ENCODE peak calls at places on chromosomes 2 and 18, in six cellular contexts. One of them, this sample, is unnamed.

GRCh38 chr18:5879479-5879882 is 15.8 kb downstream of the TMEM200C start:
- DNase-seq in K562: peak
- DNase-seq in GM12878: no peak
- DNase-seq in GM12892: no peak
- DNase-seq in H1: no peak
- DNase-seq in HepG2: peak
- DNase-seq in this sample: no peak

GRCh38 chr2:226904592-226904991 is 68.7 kb downstream of the RHBDD1 start:
- DNase-seq in GM12878: no peak
- DNase-seq in K562: no peak
- DNase-seq in GM12892: no peak
- DNase-seq in H1: no peak
- DNase-seq in HepG2: no peak
- DNase-seq in this sample: no peak

GRCh38 chr2:234081970-234082822 is 31.7 kb downstream of the SPP2 start:
- DNase-seq in GM12878: no peak
- DNase-seq in HepG2: peak
- DNase-seq in H1: no peak
- DNase-seq in K562: no peak
- DNase-seq in GM12892: no peak
- DNase-seq in this sample: no peak

GRCh38 chr2:159936471-159936870 is 125.9 kb downstream of the PLA2R1 start:
- DNase-seq in K562: peak
- DNase-seq in GM12892: no peak
- DNase-seq in H1: no peak
- DNase-seq in HepG2: no peak
- DNase-seq in GM12878: no peak
- DNase-seq in this sample: no peak

GRCh38 chr18:34467059-34467458 is 242.3 kb upstream of the NOL4 start:
- DNase-seq in HepG2: no peak
- DNase-seq in K562: no peak
- DNase-seq in GM12892: no peak
- DNase-seq in H1: no peak
- DNase-seq in GM12878: peak
- DNase-seq in this sample: no peak

GRCh38 chr2:186687774-186688173 is 6.1 kb upstream of the FAM171B start:
- DNase-seq in K562: no peak
- DNase-seq in GM12892: no peak
- DNase-seq in GM12878: no peak
- DNase-seq in HepG2: no peak
- DNase-seq in H1: no peak
- DNase-seq in this sample: no peak

GRCh38 chr2:187310696-187311095 is 137.4 kb downstream of the CALCRL start:
- DNase-seq in HepG2: no peak
- DNase-seq in H1: no peak
- DNase-seq in GM12892: no peak
- DNase-seq in K562: no peak
- DNase-seq in GM12878: no peak
- DNase-seq in this sample: no peak

GRCh38 chr2:120879401-120880295 is 144.0 kb downstream of the GLI2 start:
- DNase-seq in K562: no peak
- DNase-seq in GM12878: no peak
- DNase-seq in HepG2: no peak
- DNase-seq in GM12892: no peak
- DNase-seq in H1: no peak
- DNase-seq in this sample: no peak

GRCh38 chr2:176582990-176583481 is 313.8 kb downstream of the MTX2 start:
- DNase-seq in GM12892: no peak
- DNase-seq in HepG2: peak
- DNase-seq in H1: no peak
- DNase-seq in GM12878: no peak
- DNase-seq in K562: no peak
- DNase-seq in this sample: no peak

GRCh38 chr2:241959751-241960269 is 90.3 kb downstream of the RTP5 start:
- DNase-seq in HepG2: no peak
- DNase-seq in K562: no peak
- DNase-seq in H1: no peak
- DNase-seq in GM12892: no peak
- DNase-seq in GM12878: no peak
- DNase-seq in this sample: no peak

DNA sequence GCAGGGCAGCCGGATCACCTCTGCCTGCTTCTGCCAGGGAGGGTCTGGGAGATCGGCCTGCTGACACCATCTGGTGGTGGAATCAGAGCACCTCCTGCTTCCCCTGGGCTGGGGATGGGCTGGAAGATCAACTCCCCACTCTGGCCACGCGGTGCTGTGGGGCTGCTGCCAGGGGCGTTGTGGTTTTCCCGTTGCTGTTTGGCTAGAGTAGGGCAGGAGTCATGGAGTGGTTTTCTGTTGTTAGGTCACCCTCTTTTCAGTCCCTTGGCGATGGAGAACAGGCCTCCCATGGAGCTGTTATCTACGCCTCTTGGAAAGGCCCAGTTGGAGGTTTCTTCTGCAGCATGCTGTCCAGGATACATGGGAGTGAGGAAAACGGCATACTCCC is 15.2 kb downstream of the BCL2L11 start:
- DNase-seq in GM12878: no peak
- DNase-seq in H1: no peak
- DNase-seq in GM12892: no peak
- DNase-seq in HepG2: peak
- DNase-seq in K562: peak
- DNase-seq in this sample: no peak
- TF ChIP-seq TAF1 in GM12878: no peak
- TF ChIP-seq TAF1 in H1: no peak
- TF ChIP-seq TAF1 in GM12892: no peak
- TF ChIP-seq TAF1 in HepG2: no peak
- TF ChIP-seq TAF1 in K562: no peak
- TF ChIP-seq TAF1 in this sample: no peak

GRCh38 chr2:77567723-77568122 is 45.5 kb upstream of the LRRTM4 start:
- DNase-seq in GM12878: no peak
- DNase-seq in HepG2: no peak
- DNase-seq in H1: no peak
- DNase-seq in GM12892: no peak
- DNase-seq in K562: no peak
- DNase-seq in this sample: no peak
- TF ChIP-seq POLR2A in GM12878: no peak
- TF ChIP-seq POLR2A in HepG2: no peak
- TF ChIP-seq POLR2A in H1: no peak
- TF ChIP-seq POLR2A in GM12892: no peak
- TF ChIP-seq POLR2A in K562: no peak
- TF ChIP-seq POLR2A in this sample: no peak

DNA sequence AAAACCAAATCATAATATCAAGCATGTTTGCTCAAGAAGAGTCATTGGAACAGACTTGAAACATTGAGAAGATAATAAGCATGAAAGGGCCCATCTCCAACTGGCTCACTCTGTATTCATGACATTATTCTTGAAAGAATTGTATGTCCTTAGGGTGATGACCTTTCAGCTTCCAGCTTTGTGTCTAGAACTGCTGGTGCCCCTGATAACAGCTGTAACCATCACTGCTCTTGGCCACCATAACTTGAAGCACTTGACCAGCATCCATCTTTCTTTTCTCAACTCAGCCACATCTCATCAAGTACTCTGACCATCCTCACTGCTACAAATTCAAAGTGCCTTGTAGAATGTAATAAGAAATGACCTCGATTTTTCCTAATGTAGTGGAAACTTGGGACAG is 289.9 kb downstream of the SLC8A1 start:
- DNase-seq in K562: no peak
- DNase-seq in GM12892: no peak
- DNase-seq in H1: no peak
- DNase-seq in GM12878: no peak
- DNase-seq in HepG2: no peak
- DNase-seq in this sample: no peak
- TF ChIP-seq TAF1 in K562: no peak
- TF ChIP-seq TAF1 in GM12892: no peak
- TF ChIP-seq TAF1 in H1: no peak
- TF ChIP-seq TAF1 in GM12878: no peak
- TF ChIP-seq TAF1 in HepG2: no peak
- TF ChIP-seq TAF1 in this sample: no peak

GRCh38 chr2:40746150-40746549 is 294.3 kb upstream of the SLC8A1 start:
- DNase-seq in H1: no peak
- DNase-seq in GM12878: no peak
- DNase-seq in K562: no peak
- DNase-seq in HepG2: peak
- DNase-seq in GM12892: no peak
- DNase-seq in this sample: no peak
- TF ChIP-seq POLR2A in H1: no peak
- TF ChIP-seq POLR2A in GM12878: no peak
- TF ChIP-seq POLR2A in K562: no peak
- TF ChIP-seq POLR2A in HepG2: no peak
- TF ChIP-seq POLR2A in GM12892: no peak
- TF ChIP-seq POLR2A in this sample: no peak

GRCh38 chr2:144942516-144943256 is 422.8 kb upstream of the ZEB2 start:
- DNase-seq in HepG2: no peak
- DNase-seq in K562: no peak
- DNase-seq in H1: no peak
- DNase-seq in GM12892: no peak
- DNase-seq in GM12878: no peak
- DNase-seq in this sample: no peak
- TF ChIP-seq TAF1 in HepG2: no peak
- TF ChIP-seq TAF1 in K562: no peak
- TF ChIP-seq TAF1 in H1: no peak
- TF ChIP-seq TAF1 in GM12892: no peak
- TF ChIP-seq TAF1 in GM12878: no peak
- TF ChIP-seq TAF1 in this sample: no peak

GRCh38 chr2:9657731-9658130 is 26.9 kb upstream of the YWHAQ start:
- DNase-seq in K562: no peak
- DNase-seq in GM12892: no peak
- DNase-seq in HepG2: no peak
- DNase-seq in H1: no peak
- DNase-seq in GM12878: no peak
- DNase-seq in this sample: no peak

GRCh38 chr2:9657083-9657482 is 26.3 kb upstream of the YWHAQ start:
- DNase-seq in GM12878: no peak
- DNase-seq in K562: no peak
- DNase-seq in HepG2: peak
- DNase-seq in H1: no peak
- DNase-seq in GM12892: no peak
- DNase-seq in this sample: no peak

GRCh38 chr2:9654429-9655100 is 23.8 kb upstream of the YWHAQ start:
- DNase-seq in GM12878: no peak
- DNase-seq in K562: no peak
- DNase-seq in GM12892: no peak
- DNase-seq in H1: no peak
- DNase-seq in HepG2: no peak
- DNase-seq in this sample: no peak

GRCh38 chr2:9655441-9656269 is 24.9 kb upstream of the YWHAQ start:
- DNase-seq in K562: no peak
- DNase-seq in H1: no peak
- DNase-seq in GM12892: no peak
- DNase-seq in GM12878: peak
- DNase-seq in HepG2: no peak
- DNase-seq in this sample: no peak

GRCh38 chr2:9656270-9656766 is 25.5 kb upstream of the YWHAQ start:
- DNase-seq in GM12892: peak
- DNase-seq in H1: no peak
- DNase-seq in HepG2: peak
- DNase-seq in K562: no peak
- DNase-seq in GM12878: peak
- DNase-seq in this sample: peak
- TF ChIP-seq POLR2A in GM12892: peak
- TF ChIP-seq POLR2A in H1: no peak
- TF ChIP-seq POLR2A in HepG2: no peak
- TF ChIP-seq POLR2A in K562: no peak
- TF ChIP-seq POLR2A in GM12878: peak
- TF ChIP-seq POLR2A in this sample: no peak

GRCh38 chr2:98608962-98609604 is 694 bp downstream of the UNC50 start:
- DNase-seq in K562: peak
- DNase-seq in GM12878: no peak
- DNase-seq in GM12892: no peak
- DNase-seq in H1: no peak
- DNase-seq in HepG2: no peak
- DNase-seq in this sample: no peak
- TF ChIP-seq TAF1 in K562: no peak
- TF ChIP-seq TAF1 in GM12878: no peak
- TF ChIP-seq TAF1 in GM12892: no peak
- TF ChIP-seq TAF1 in H1: no peak
- TF ChIP-seq TAF1 in HepG2: no peak
- TF ChIP-seq TAF1 in this sample: no peak

GRCh38 chr18:63099848-63100625 is 219.5 kb downstream of the BCL2 start:
- DNase-seq in GM12892: no peak
- DNase-seq in HepG2: no peak
- DNase-seq in GM12878: peak
- DNase-seq in H1: no peak
- DNase-seq in K562: no peak
- DNase-seq in this sample: no peak
- TF ChIP-seq POLR2A in GM12892: no peak
- TF ChIP-seq POLR2A in HepG2: no peak
- TF ChIP-seq POLR2A in GM12878: no peak
- TF ChIP-seq POLR2A in H1: no peak
- TF ChIP-seq POLR2A in K562: no peak
- TF ChIP-seq POLR2A in this sample: no peak

GRCh38 chr2:96529376-96530143 is 7.0 kb upstream of the ARID5A start:
- DNase-seq in GM12878: no peak
- DNase-seq in HepG2: no peak
- DNase-seq in H1: no peak
- DNase-seq in GM12892: no peak
- DNase-seq in K562: no peak
- DNase-seq in this sample: no peak

GRCh38 chr2:96531366-96531765 is 5.2 kb upstream of the ARID5A start:
- DNase-seq in GM12892: no peak
- DNase-seq in HepG2: no peak
- DNase-seq in GM12878: no peak
- DNase-seq in H1: no peak
- DNase-seq in K562: no peak
- DNase-seq in this sample: no peak

GRCh38 chr2:96530144-96530430 is 6.5 kb upstream of the ARID5A start:
- DNase-seq in GM12892: no peak
- DNase-seq in GM12878: no peak
- DNase-seq in H1: no peak
- DNase-seq in K562: no peak
- DNase-seq in HepG2: no peak
- DNase-seq in this sample: no peak

GRCh38 chr2:96531872-96532505 is 4.6 kb upstream of the ARID5A start:
- DNase-seq in GM12878: peak
- DNase-seq in HepG2: no peak
- DNase-seq in K562: peak
- DNase-seq in H1: no peak
- DNase-seq in GM12892: peak
- DNase-seq in this sample: no peak

DNA sequence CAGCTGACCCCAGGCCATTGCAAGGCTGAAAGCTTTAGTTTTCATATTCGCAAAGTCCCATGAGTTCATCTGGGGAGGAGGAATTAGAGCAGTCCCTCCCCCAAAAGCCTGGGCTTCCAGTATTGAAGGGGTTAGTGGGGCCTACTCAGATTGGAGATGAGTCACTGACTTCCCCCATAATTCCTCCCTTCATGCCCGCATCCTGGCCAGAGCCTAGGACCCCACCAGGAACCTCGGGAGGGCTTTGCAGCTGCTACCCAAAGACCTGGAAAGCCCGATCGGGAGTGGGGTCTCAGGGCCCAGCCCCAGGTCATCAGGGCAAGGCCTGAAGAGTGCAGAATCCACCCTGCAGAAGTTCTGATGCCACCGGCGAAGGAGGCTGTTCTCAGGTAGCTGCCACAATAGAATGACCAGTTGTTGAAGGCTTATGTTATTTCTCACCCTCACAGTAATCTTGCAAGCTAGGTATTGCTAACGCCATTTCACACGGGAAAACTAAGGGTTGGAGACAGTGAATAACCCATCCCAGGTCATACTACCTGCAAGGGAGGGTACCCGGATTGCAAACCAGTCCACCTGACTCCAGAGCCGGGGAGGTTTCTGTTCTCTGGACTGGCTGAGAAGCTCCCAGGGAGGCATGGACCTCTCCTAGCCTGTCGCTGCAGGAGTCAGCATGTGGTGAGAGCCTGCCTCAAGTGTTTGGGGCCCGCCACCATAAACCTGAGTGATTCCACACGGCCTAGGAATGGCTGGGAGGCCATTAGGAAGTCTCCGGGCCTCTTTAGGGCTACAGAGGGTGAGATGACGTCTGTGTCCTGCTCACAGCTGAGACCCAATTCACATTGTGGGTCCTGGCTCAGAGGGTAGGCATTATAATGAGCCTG is 5.8 kb upstream of the ARID5A start:
- DNase-seq in GM12892: no peak
- DNase-seq in HepG2: no peak
- DNase-seq in K562: no peak
- DNase-seq in GM12878: no peak
- DNase-seq in H1: no peak
- DNase-seq in this sample: no peak
- TF ChIP-seq TAF1 in GM12892: no peak
- TF ChIP-seq TAF1 in HepG2: no peak
- TF ChIP-seq TAF1 in K562: no peak
- TF ChIP-seq TAF1 in GM12878: no peak
- TF ChIP-seq TAF1 in H1: no peak
- TF ChIP-seq TAF1 in this sample: no peak

This sample was measured in GM12891.